ENCODE peak calls at places on chromosomes 5 and 9, in nine cellular contexts. B is fibroblast of lung, K is heart left ventricle, T is PC-3, I is left ventricle myocardium inferior, Z is tibial artery, Q is psoas muscle, L is endodermal cell, H is adrenal gland. R is an unnamed sample. For H3K4me1, the result is how much of the 10 kb centered on the place peaks cover.

GRCh38 chr9:127884427-127884911 is 7.0 kb upstream of the AK1 start:
- DNase-seq in I (peak), K (no peak), B (no peak), T (no peak), L (peak), Q (peak), H (peak), Z (no peak), R (peak)

GRCh38 chr9:111258209-111258877 is 71.7 kb downstream of the OR2K2 start:
- DNase-seq in B (no peak), T (no peak), Z (no peak), L (no peak), I (no peak), K (no peak), H (no peak), Q (no peak), R (no peak)

GRCh38 chr5:60332244-60333018 is 367.5 kb downstream of the DEPDC1B start:
- DNase-seq in I (no peak), H (no peak), Q (no peak), K (no peak), B (peak), Z (no peak), L (no peak), T (peak), R (no peak)

GRCh38 chr5:31464081-31464480 is 67.8 kb downstream of the DROSHA start:
- DNase-seq in I (no peak), B (no peak), Q (no peak), H (no peak), T (no peak), L (no peak), Z (no peak), K (no peak), R (no peak)

GRCh38 chr5:135642934-135643333 is 64.1 kb upstream of the CXCL14 start:
- DNase-seq in I (no peak), L (no peak), B (no peak), H (no peak), T (no peak), Q (no peak), Z (no peak), K (no peak), R (no peak)

GRCh38 chr5:6446626-6447309 is 1.9 kb upstream of the UBE2QL1 start:
- DNase-seq in T (no peak), H (no peak), K (no peak), I (no peak), Z (no peak), B (no peak), L (no peak), Q (no peak), R (no peak)

GRCh38 chr9:92961627-92962302 is 14.4 kb downstream of the FGD3 start:
- DNase-seq in Q (no peak), L (peak), B (no peak), H (no peak), I (no peak), Z (no peak), K (no peak), T (no peak), R (no peak)

GRCh38 chr9:114486205-114486963 is 18.9 kb downstream of the WHRN start:
- DNase-seq in Z (no peak), Q (no peak), B (no peak), I (no peak), K (no peak), H (no peak), T (no peak), L (no peak), R (no peak)

GRCh38 chr5:150137168-150137957 is 18.3 kb downstream of the PDGFRB start:
- DNase-seq in I (no peak), B (no peak), Q (no peak), Z (no peak), L (peak), H (no peak), K (no peak), T (no peak), R (peak)

GRCh38 chr5:21687621-21688020 is 1165.5 kb downstream of the CDH12 start:
- DNase-seq in K (no peak), B (no peak), H (no peak), Q (no peak), Z (no peak), T (no peak), L (no peak), I (no peak), R (no peak)

GRCh38 chr5:168807261-168807660 is 228.1 kb upstream of the PANK3 start:
- DNase-seq in K (no peak), T (no peak), Q (no peak), L (no peak), H (no peak), Z (no peak), I (no peak), B (no peak), R (no peak)

GRCh38 chr5:171823269-171823668 is 37.7 kb downstream of the SMIM23 start:
- DNase-seq in T (no peak), K (no peak), H (no peak), B (no peak), Z (no peak), L (peak), I (no peak), Q (no peak), R (no peak)

GRCh38 chr9:137240321-137240840 is 706 bp upstream of the TUBB4B start:
- DNase-seq in Z (peak), H (peak), L (no peak), K (peak), Q (peak), B (peak), T (peak), I (peak), R (peak)

GRCh38 chr5:37816883-37817282 is 23.0 kb downstream of the GDNF start:
- DNase-seq in H (no peak), K (no peak), B (no peak), Q (no peak), Z (no peak), T (no peak), I (no peak), L (no peak), R (peak)

GRCh38 chr9:105079457-105079856 is 151.5 kb upstream of the ABCA1 start:
- DNase-seq in B (no peak), Q (no peak), T (peak), K (no peak), H (no peak), I (no peak), Z (no peak), L (no peak), R (no peak)

GRCh38 chr5:56070795-56071539 is 76.2 kb upstream of the IL6ST start:
- DNase-seq in L (no peak), K (peak), I (no peak), T (no peak), B (no peak), Q (no peak), H (no peak), Z (no peak), R (no peak)

GRCh38 chr9:134178394-134178780 is 14.0 kb upstream of the RNU6ATAC start:
- DNase-seq in I (no peak), T (no peak), L (no peak), Q (no peak), K (no peak), Z (no peak), B (no peak), H (peak), R (no peak)

GRCh38 chr5:154334406-154335041 is 111.3 kb upstream of the SAP30L start:
- DNase-seq in Q (no peak), Z (no peak), L (no peak), K (no peak), B (peak), H (no peak), T (no peak), I (no peak), R (no peak)

GRCh38 chr9:89427621-89428221 is 70.2 kb downstream of the SEMA4D start:
- DNase-seq in I (no peak), L (no peak), K (no peak), Z (no peak), B (no peak), Q (peak), T (peak), H (peak), R (no peak)

GRCh38 chr9:121182437-121182836 is 19.2 kb downstream of the RAB14 start:
- DNase-seq in H (no peak), T (no peak), K (no peak), I (no peak), B (no peak), L (no peak), Q (no peak), Z (no peak), R (no peak)

GRCh38 chr9:137305060-137305787 is 3.2 kb upstream of the NRARP start:
- DNase-seq in L (peak), I (peak), K (peak), H (no peak), Z (no peak), T (no peak), Q (peak), B (peak), R (no peak)

GRCh38 chr5:74392698-74393431 is 247.7 kb downstream of the ENC1 start:
- DNase-seq in H (no peak), Q (no peak), Z (no peak), I (no peak), B (peak), L (no peak), K (no peak), T (peak), R (no peak)

GRCh38 chr5:126016256-126016655 is 407.0 kb upstream of the GRAMD2B start:
- DNase-seq in K (peak), L (no peak), Z (peak), T (no peak), Q (peak), B (peak), I (peak), H (peak), R (no peak)

GRCh38 chr5:162372265-162372664 is 304.7 kb downstream of the GABRG2 start:
- DNase-seq in Z (no peak), K (no peak), I (no peak), L (peak), B (no peak), Q (no peak), T (no peak), H (no peak), R (no peak)

GRCh38 chr5:167953151-167953788 is 338.2 kb upstream of the WWC1 start:
- DNase-seq in Q (no peak), I (no peak), K (no peak), B (no peak), H (no peak), T (no peak), L (no peak), Z (no peak), R (no peak)

GRCh38 chr5:16909464-16909863 is 26.6 kb downstream of the MYO10 start:
- DNase-seq in H (no peak), Q (no peak), T (no peak), Z (no peak), I (no peak), B (peak), K (no peak), L (no peak), R (peak)

GRCh38 chr5:123916331-123917121 is 404.5 kb downstream of the CSNK1G3 start:
- DNase-seq in Z (no peak), K (no peak), L (no peak), T (peak), B (peak), I (no peak), Q (no peak), H (no peak), R (peak)

GRCh38 chr9:130128782-130129424 is 43.3 kb upstream of the NCS1 start:
- DNase-seq in Z (peak), Q (peak), L (no peak), I (peak), K (peak), T (peak), B (peak), H (peak), R (peak)

GRCh38 chr5:137778772-137779564 is 24.8 kb upstream of the HNRNPA0 start:
- DNase-seq in L (no peak), H (no peak), Z (no peak), Q (no peak), K (no peak), B (peak), I (no peak), T (peak), R (peak)

GRCh38 chr9:109500421-109500974 is 2.4 kb upstream of the PTPN3 start:
- DNase-seq in Q (no peak), L (no peak), I (no peak), K (no peak), B (no peak), T (no peak), Z (no peak), H (no peak), R (no peak)

GRCh38 chr5:151612689-151613427 is 21.7 kb upstream of the FAT2 start:
- DNase-seq in Q (peak), K (no peak), L (no peak), T (peak), I (no peak), Z (no peak), H (no peak), B (no peak), R (no peak)

GRCh38 chr5:141742866-141743651 is 61.0 kb upstream of the ARAP3 start:
- DNase-seq in I (no peak), Q (no peak), L (peak), T (peak), B (peak), H (peak), K (no peak), Z (no peak), R (peak)

GRCh38 chr5:69498384-69498783 is 5.8 kb downstream of the OCLN start:
- DNase-seq in K (no peak), Q (no peak), I (no peak), B (no peak), Z (no peak), T (peak), L (no peak), H (no peak), R (no peak)
- H3K4me1 ChIP-seq in K (under half), Q (under half), I (under half), B (under half), Z (under half), T (half or more), L (under half), H (under half), R (under half)

DNA sequence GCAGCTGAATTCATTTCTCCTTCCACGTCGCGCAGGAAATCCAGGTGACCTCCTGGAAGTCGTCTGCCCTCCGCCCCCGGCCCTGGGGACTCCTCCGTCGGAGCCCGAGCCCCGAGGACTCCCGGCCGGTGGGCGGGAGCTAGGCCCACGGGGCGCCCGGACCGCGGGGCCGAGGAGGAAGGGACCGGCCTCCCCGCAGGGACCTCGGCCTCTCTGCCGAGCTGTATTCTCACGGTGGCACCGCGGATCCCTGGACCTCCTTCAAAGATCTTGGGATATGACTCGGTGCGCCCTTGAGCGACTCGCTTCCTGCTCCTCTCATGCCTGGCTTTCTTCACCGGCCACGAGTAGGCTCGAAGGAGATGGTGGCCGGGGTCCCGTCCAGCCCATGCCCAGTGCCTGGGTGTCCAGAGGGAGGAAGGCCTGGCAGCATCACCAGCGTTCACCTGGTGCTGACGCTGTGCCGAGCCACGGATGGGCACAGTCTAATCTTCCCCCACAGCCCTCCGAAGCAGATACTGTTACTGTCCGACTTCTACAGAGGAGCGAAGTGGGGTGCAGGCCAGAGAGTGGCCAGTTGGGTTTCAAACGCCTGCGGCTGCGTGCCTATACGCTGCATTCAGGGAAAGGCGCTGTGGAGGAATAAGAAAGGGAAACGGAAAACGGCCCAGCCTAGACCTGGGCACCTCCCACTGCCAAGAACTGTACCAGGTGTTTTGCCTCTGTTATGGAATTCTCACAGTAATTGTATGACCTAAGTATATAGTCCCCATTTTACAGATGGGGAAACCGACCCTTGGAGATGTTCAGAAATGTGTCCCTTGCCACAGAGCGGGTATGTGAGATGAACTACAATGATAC is 47.3 kb downstream of the PAX5 start:
- DNase-seq in L (peak), B (no peak), T (no peak), Z (no peak), K (no peak), Q (no peak), I (no peak), H (no peak), R (no peak)
- H3K4me3 ChIP-seq in L (peak), B (no peak), T (no peak), Z (no peak), K (no peak), Q (peak), I (peak), H (no peak), R (peak)

GRCh38 chr9:136109351-136110081 is 9.2 kb downstream of the TMEM250 start:
- DNase-seq in K (peak), I (peak), H (peak), Q (peak), B (peak), T (peak), L (peak), Z (peak), R (peak)

GRCh38 chr9:136108648-136109266 is 9.9 kb downstream of the TMEM250 start:
- DNase-seq in I (no peak), K (no peak), B (no peak), Q (no peak), Z (no peak), T (no peak), L (no peak), H (no peak), R (no peak)

GRCh38 chr9:136111190-136111589 is 7.5 kb downstream of the TMEM250 start:
- DNase-seq in L (no peak), T (no peak), Z (no peak), Q (no peak), B (no peak), I (no peak), K (no peak), H (no peak), R (no peak)

GRCh38 chr9:136111910-136112309 is 6.8 kb downstream of the TMEM250 start:
- DNase-seq in T (no peak), Q (no peak), I (no peak), K (no peak), L (no peak), Z (no peak), B (no peak), H (no peak), R (no peak)

GRCh38 chr9:136110082-136111061 is 8.3 kb downstream of the TMEM250 start:
- DNase-seq in K (no peak), B (peak), T (peak), H (no peak), Z (no peak), I (no peak), Q (no peak), L (peak), R (no peak)
- TF ChIP-seq CTCF in K (no peak), B (peak), T (peak), H (no peak), Z (no peak), I (peak), Q (no peak), L (peak), R (peak)

DNA sequence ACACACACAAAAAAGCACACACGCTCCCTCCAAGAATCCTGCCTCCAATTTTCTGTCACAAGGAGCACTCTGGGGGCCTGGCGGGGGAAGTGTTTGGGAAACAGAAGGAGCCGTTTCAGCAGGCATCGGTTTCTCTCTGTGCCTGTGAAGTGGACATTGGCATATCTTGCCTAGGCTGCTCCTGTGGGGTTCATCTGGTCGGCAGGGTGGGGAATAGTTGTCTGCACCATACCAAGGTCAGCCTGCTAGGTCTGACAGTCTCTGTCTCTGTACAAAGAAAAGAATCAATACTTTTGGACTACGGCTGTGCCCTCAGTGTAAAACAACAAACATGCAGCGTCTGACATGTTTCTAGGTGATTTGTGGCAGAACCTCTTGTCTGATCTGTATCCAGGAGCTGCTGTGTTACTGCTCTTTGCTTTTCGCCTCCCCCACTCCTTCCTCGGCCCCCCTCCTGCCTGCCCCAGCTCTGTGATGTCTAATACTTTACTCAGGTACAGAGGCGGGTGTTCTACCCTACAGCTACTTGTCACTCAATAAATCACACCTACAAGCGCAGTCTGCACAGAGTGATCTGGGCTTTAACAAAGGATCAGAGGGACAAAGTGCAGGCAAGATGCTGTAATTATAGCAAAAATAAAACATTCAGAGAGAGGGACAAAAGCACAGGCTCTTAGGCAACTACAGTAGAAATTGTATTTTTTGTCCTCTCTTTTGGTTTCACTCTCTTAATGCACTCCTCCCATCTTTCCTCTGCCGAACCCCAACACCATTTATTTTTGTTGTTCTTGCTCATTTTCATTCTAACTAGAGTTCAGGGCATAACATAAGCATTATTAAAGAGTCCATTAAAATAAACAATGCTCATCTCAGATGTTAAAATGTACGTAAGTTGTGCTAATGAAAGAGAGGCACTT is 216.7 kb downstream of the BNC2 start:
- DNase-seq in T (no peak), H (no peak), Z (no peak), K (no peak), I (no peak), Q (no peak), L (no peak), B (peak), R (no peak)
- H3K4me1 ChIP-seq in T (under half), H (under half), Z (under half), K (under half), I (under half), Q (under half), L (under half), B (under half), R (under half)

GRCh38 chr9:12775373-12775962 is 648 bp downstream of the LURAP1L start:
- DNase-seq in K (peak), Q (no peak), I (peak), H (no peak), Z (peak), B (no peak), L (no peak), T (no peak), R (peak)

GRCh38 chr9:12776775-12777055 is 1.9 kb downstream of the LURAP1L start:
- DNase-seq in Q (no peak), I (no peak), K (no peak), H (no peak), Z (no peak), L (no peak), B (peak), T (no peak), R (no peak)

GRCh38 chr9:12773562-12773961 is 1.3 kb upstream of the LURAP1L start:
- DNase-seq in L (no peak), Q (no peak), B (peak), T (no peak), K (no peak), Z (no peak), I (no peak), H (no peak), R (no peak)

GRCh38 chr9:12775963-12776774 is 1.3 kb downstream of the LURAP1L start:
- DNase-seq in Z (peak), L (peak), I (peak), H (peak), Q (peak), B (peak), T (peak), K (peak), R (peak)

GRCh38 chr9:12774861-12775367 is at the start of gene LURAP1L:
- DNase-seq in L (peak), Q (no peak), K (peak), I (peak), H (peak), T (peak), B (peak), Z (peak), R (peak)
- H3K4me3 ChIP-seq in L (peak), Q (peak), K (peak), I (peak), H (peak), T (peak), B (peak), Z (peak), R (peak)

GRCh38 chr5:20555034-20555433 is 567.0 kb upstream of the CDH18 start:
- DNase-seq in K (no peak), T (peak), H (no peak), B (no peak), Z (no peak), Q (no peak), L (no peak), I (no peak), R (no peak)
- TF ChIP-seq CTCF in K (no peak), T (peak), H (no peak), B (no peak), Z (no peak), Q (no peak), L (peak), I (no peak), R (peak)

R was measured in A673.